ENCODE peak calls at places on chromosomes 1 and 21, in ten cellular contexts. Z, E, Q, X, J, O, K, A, B and S are unnamed samples.

GRCh38 chr1:14921057-14921456 is 232.5 kb upstream of the TMEM51 start:
- DNase-seq in J (no peak), K (no peak), B (no peak), O (no peak), X (no peak), A (no peak), Z (no peak), E (peak), Q (no peak), S (no peak)

GRCh38 chr1:53061859-53062714 is at the start of gene PODN:
- DNase-seq in A (no peak), Z (no peak), O (no peak), Q (no peak), X (no peak), K (no peak), E (no peak), B (no peak), J (no peak), S (peak)

GRCh38 chr1:154730986-154731489 is 123.1 kb upstream of the ADAR start:
- DNase-seq in A (no peak), O (no peak), Q (no peak), B (peak), E (no peak), J (no peak), Z (no peak), X (no peak), K (no peak), S (peak)

GRCh38 chr21:46477765-46478164 is 19.1 kb downstream of the DIP2A start:
- DNase-seq in E (peak), K (no peak), O (no peak), J (no peak), X (no peak), Z (no peak), B (no peak), Q (no peak), A (no peak), S (no peak)

GRCh38 chr1:89779541-89779940 is 41.3 kb upstream of the LRRC8D start:
- DNase-seq in X (no peak), E (no peak), O (no peak), J (no peak), K (no peak), B (no peak), Q (no peak), A (no peak), Z (no peak), S (no peak)

GRCh38 chr21:45006536-45007079 is 66.8 kb downstream of the SLX9 start:
- DNase-seq in A (no peak), Q (no peak), B (no peak), K (no peak), O (no peak), E (no peak), X (no peak), J (no peak), Z (no peak), S (no peak)

GRCh38 chr1:101167891-101168290 is 68.9 kb upstream of the S1PR1 start:
- DNase-seq in Z (no peak), K (no peak), Q (no peak), X (no peak), A (no peak), B (no peak), O (no peak), J (no peak), E (no peak), S (no peak)

GRCh38 chr1:94250341-94250740 is 13.0 kb upstream of the ARHGAP29 start:
- DNase-seq in K (no peak), A (no peak), X (no peak), Z (no peak), B (no peak), E (no peak), O (no peak), J (no peak), Q (no peak), S (no peak)

GRCh38 chr1:230351983-230352382 is 74.1 kb downstream of the PGBD5 start:
- DNase-seq in X (no peak), O (no peak), Z (no peak), A (no peak), B (no peak), Q (no peak), E (no peak), J (no peak), K (no peak), S (no peak)

GRCh38 chr21:38759286-38759872 is 46.4 kb upstream of the ETS2 start:
- DNase-seq in K (no peak), B (no peak), Q (no peak), O (no peak), A (no peak), Z (no peak), X (no peak), E (no peak), J (no peak), S (no peak)

GRCh38 chr1:207883660-207884245 is 27.2 kb downstream of the CD34 start:
- DNase-seq in B (peak), Q (no peak), O (no peak), K (no peak), E (no peak), X (peak), J (peak), Z (no peak), A (peak), S (no peak)

GRCh38 chr1:7000720-7001119 is 215.5 kb downstream of the CAMTA1 start:
- DNase-seq in K (no peak), B (no peak), J (no peak), E (no peak), Q (no peak), O (no peak), Z (no peak), A (no peak), X (no peak), S (no peak)

GRCh38 chr21:15058718-15059316 is 6.0 kb downstream of the NRIP1 start:
- DNase-seq in X (no peak), Z (no peak), Q (no peak), J (no peak), A (no peak), B (no peak), E (peak), K (no peak), O (no peak), S (peak)

GRCh38 chr1:86538775-86539174 is 8.1 kb upstream of the CLCA4 start:
- DNase-seq in B (no peak), K (no peak), X (no peak), J (no peak), E (no peak), A (no peak), O (no peak), Q (no peak), Z (no peak), S (no peak)

GRCh38 chr1:17251246-17251645 is 2.3 kb downstream of the PADI3 start:
- DNase-seq in J (no peak), E (no peak), B (no peak), K (no peak), X (no peak), Z (no peak), Q (no peak), A (no peak), O (no peak), S (no peak)

GRCh38 chr1:23913212-23913880 is at the start of gene CNR2:
- DNase-seq in B (no peak), J (peak), K (peak), A (no peak), X (no peak), Z (no peak), O (no peak), Q (no peak), E (no peak), S (no peak)

GRCh38 chr1:18883636-18884418 is 18.5 kb downstream of the ALDH4A1 start:
- DNase-seq in J (peak), K (no peak), E (peak), B (peak), O (peak), X (peak), Q (peak), Z (peak), A (no peak), S (peak)

GRCh38 chr1:9506901-9507300 is 32.4 kb upstream of the SLC25A33 start:
- DNase-seq in E (no peak), A (no peak), Q (no peak), J (no peak), Z (no peak), O (no peak), X (no peak), K (no peak), B (no peak), S (no peak)

GRCh38 chr1:52238474-52238873 is 96.6 kb downstream of the ZFYVE9 start:
- DNase-seq in B (no peak), A (no peak), Z (no peak), O (no peak), Q (no peak), E (no peak), X (no peak), K (no peak), J (no peak), S (no peak)

GRCh38 chr1:33572387-33572786 is 99.9 kb downstream of the ZSCAN20 start:
- DNase-seq in J (no peak), B (no peak), O (no peak), E (no peak), A (no peak), K (no peak), Q (no peak), Z (no peak), X (no peak), S (no peak)

GRCh38 chr1:63642901-63643300 is 49.7 kb downstream of the PGM1 start:
- DNase-seq in Z (no peak), J (no peak), X (no peak), B (no peak), K (no peak), E (no peak), O (no peak), Q (no peak), A (no peak), S (peak)

GRCh38 chr1:189816558-189816957 is 661.1 kb downstream of the BRINP3 start:
- DNase-seq in J (no peak), E (no peak), B (no peak), Z (no peak), K (no peak), X (no peak), O (no peak), Q (no peak), A (no peak), S (no peak)

GRCh38 chr1:63593887-63594617 is 841 bp downstream of the PGM1 start:
- DNase-seq in Q (peak), K (peak), X (peak), A (no peak), Z (peak), E (peak), J (peak), B (peak), O (peak), S (peak)

GRCh38 chr1:206021796-206022365 is 1.8 kb downstream of the CTSE start:
- DNase-seq in E (no peak), A (no peak), J (no peak), K (no peak), X (no peak), Z (no peak), B (no peak), Q (no peak), O (no peak), S (peak)

GRCh38 chr1:172764378-172764777 is 105.5 kb downstream of the FASLG start:
- DNase-seq in Q (no peak), A (no peak), B (no peak), O (no peak), X (no peak), E (no peak), J (no peak), Z (no peak), K (no peak), S (no peak)

GRCh38 chr1:187038789-187039188 is 210.0 kb downstream of the PLA2G4A start:
- DNase-seq in Q (no peak), Z (no peak), B (no peak), J (no peak), O (no peak), K (no peak), A (no peak), X (no peak), E (no peak), S (no peak)

GRCh38 chr1:40845895-40846294 is 16.3 kb downstream of the CITED4 start:
- DNase-seq in X (no peak), Q (no peak), J (no peak), E (no peak), K (no peak), A (no peak), B (no peak), Z (no peak), O (no peak), S (no peak)